ENCODE peak calls at places on chromosomes 6 and 20, in five cellular contexts. L, P, W, E and B are unnamed samples.

GRCh38 chr20:45970646-45971424 is 1.2 kb downstream of the ZNF335 start:
- DNase-seq in E (no peak), W (no peak), L (peak; percentile 19), P (peak; percentile 75), B (peak; percentile 58)

GRCh38 chr20:19737025-19737424 is 21.0 kb upstream of the RIN2 start:
- DNase-seq in E (peak; percentile 33), W (no peak), P (peak; percentile 91), L (peak; percentile 48), B (no peak)

GRCh38 chr6:113969888-113970807 is 800 bp downstream of the HDAC2 start:
- DNase-seq in L (peak; percentile 35), P (peak; percentile 72), E (peak; percentile 48), W (peak; percentile 58), B (peak; percentile 83)

GRCh38 chr20:57579331-57579897 is 18.5 kb downstream of the PCK1 start:
- DNase-seq in P (no peak), E (no peak), W (no peak), L (no peak), B (no peak)

GRCh38 chr6:74277749-74278148 is 581.7 kb downstream of the CD109 start:
- DNase-seq in W (peak; percentile 8), E (no peak), L (peak; percentile 17), P (peak; percentile 25), B (no peak)

GRCh38 chr20:60062431-60063336 is 104.5 kb downstream of the CDH26 start:
- DNase-seq in L (peak; percentile 69), W (no peak), P (peak; percentile 86), E (no peak), B (peak; percentile 35)

GRCh38 chr6:155267411-155267810 is 3.6 kb downstream of the CLDN20 start:
- DNase-seq in E (no peak), P (no peak), W (no peak), L (no peak), B (no peak)

GRCh38 chr6:5175635-5176034 is 85.1 kb downstream of the LYRM4 start:
- DNase-seq in E (no peak), L (no peak), W (no peak), P (no peak), B (no peak)

GRCh38 chr6:148343028-148343374 is 363 bp downstream of the SASH1 start:
- DNase-seq in W (no peak), E (no peak), P (no peak), L (no peak), B (peak; percentile 76)

GRCh38 chr6:121544691-121545090 is 109.2 kb downstream of the GJA1 start:
- DNase-seq in L (no peak), E (no peak), W (no peak), P (peak; percentile 41), B (no peak)

GRCh38 chr6:154481541-154482013 is 28.9 kb downstream of the CNKSR3 start:
- DNase-seq in W (no peak), L (no peak), E (no peak), P (no peak), B (no peak)

GRCh38 chr20:23651117-23651516 is 13.4 kb upstream of the CST3 start:
- DNase-seq in E (no peak), W (no peak), P (no peak), L (no peak), B (no peak)

GRCh38 chr20:36183155-36183944 is 28.8 kb downstream of the EPB41L1 start:
- DNase-seq in E (peak; percentile 97), P (no peak), L (no peak), W (no peak), B (no peak)

GRCh38 chr6:8108031-8108660 is 5.8 kb upstream of the EEF1E1 start:
- DNase-seq in L (peak; percentile 99), W (no peak), E (peak; percentile 93), P (peak; percentile 95), B (no peak)

GRCh38 chr6:32166411-32167061 is 2.1 kb downstream of the EGFL8 start:
- DNase-seq in L (no peak), P (no peak), E (no peak), W (no peak), B (peak; percentile 91)

GRCh38 chr6:107171513-107171912 is 56.2 kb upstream of the BEND3 start:
- DNase-seq in L (no peak), E (no peak), W (no peak), P (no peak), B (no peak)

GRCh38 chr6:159203304-159204005 is 34.3 kb downstream of the FNDC1 start:
- DNase-seq in E (no peak), W (no peak), P (peak; percentile 98), L (peak; percentile 89), B (no peak)

GRCh38 chr6:4085329-4085695 is 6.4 kb upstream of the FAM217A start:
- DNase-seq in E (no peak), W (no peak), P (peak; percentile 68), L (peak; percentile 72), B (no peak)

GRCh38 chr6:85642774-85643529 is at the start of gene SYNCRIP:
- DNase-seq in E (peak; percentile 95), P (peak; percentile 100), L (peak; percentile 97), W (peak; percentile 98), B (peak; percentile 99)

GRCh38 chr6:157020398-157021266 is 243.5 kb downstream of the ARID1B start:
- DNase-seq in W (no peak), P (peak; percentile 83), E (peak; percentile 51), L (peak; percentile 67), B (peak; percentile 83)

GRCh38 chr6:148835920-148836441 is 89.2 kb downstream of the UST start:
- DNase-seq in L (peak; percentile 96), W (no peak), E (no peak), P (peak; percentile 92), B (no peak)

GRCh38 chr20:45020236-45020886 is 54.0 kb downstream of the STK4 start:
- DNase-seq in E (peak; percentile 41), P (no peak), L (peak; percentile 33), W (no peak), B (no peak)

GRCh38 chr20:1423206-1423605 is 30.4 kb upstream of the FKBP1A start:
- DNase-seq in E (no peak), L (no peak), P (no peak), W (no peak), B (no peak)

GRCh38 chr6:14665827-14666724 is 548.5 kb downstream of the CD83 start:
- DNase-seq in L (peak; percentile 100), W (no peak), E (no peak), P (peak; percentile 99), B (no peak)

GRCh38 chr20:23270427-23270911 is 80.1 kb upstream of the NXT1 start:
- DNase-seq in E (peak; percentile 98), W (no peak), P (peak; percentile 22), L (peak; percentile 90), B (no peak)

GRCh38 chr6:116287668-116288282 is 8.0 kb upstream of the TSPYL1 start:
- DNase-seq in W (peak; percentile 46), E (peak; percentile 38), P (peak; percentile 72), L (peak; percentile 74), B (no peak)

GRCh38 chr6:24613361-24614047 is 32.5 kb downstream of the KIAA0319 start:
- DNase-seq in P (no peak), E (no peak), L (no peak), W (no peak), B (no peak)

GRCh38 chr20:25148181-25148981 is 47.1 kb upstream of the ENTPD6 start:
- DNase-seq in W (no peak), E (no peak), P (peak; percentile 82), L (peak; percentile 51), B (peak; percentile 64)

GRCh38 chr20:8428988-8429387 is 296.9 kb downstream of the PLCB1 start:
- DNase-seq in E (no peak), P (no peak), W (no peak), L (no peak), B (no peak)

GRCh38 chr6:139060332-139060731 is 31.8 kb downstream of the ABRACL start:
- DNase-seq in P (peak; percentile 91), E (no peak), L (peak; percentile 79), W (no peak), B (no peak)

GRCh38 chr6:168676552-168677317 is 235.8 kb downstream of the SMOC2 start:
- DNase-seq in P (no peak), E (no peak), W (no peak), L (no peak), B (no peak)

GRCh38 chr6:168675933-168676551 is 235.1 kb downstream of the SMOC2 start:
- DNase-seq in L (no peak), P (no peak), E (no peak), W (no peak), B (no peak)

GRCh38 chr6:168674595-168674994 is 233.6 kb downstream of the SMOC2 start:
- DNase-seq in E (no peak), L (no peak), P (no peak), W (no peak), B (no peak)

GRCh38 chr6:168678177-168678576 is 237.2 kb downstream of the SMOC2 start:
- DNase-seq in P (no peak), W (no peak), L (no peak), E (no peak), B (no peak)

GRCh38 chr6:168675375-168675774 is 234.4 kb downstream of the SMOC2 start:
- DNase-seq in P (no peak), W (no peak), L (no peak), E (no peak), B (no peak)
- H3K9me3 ChIP-seq in P (no peaks in the 10 kb centered on the region), W (no peaks in the 10 kb centered on the region), L (peaks cover 26% of the 10 kb centered on the region), E (no peaks in the 10 kb centered on the region), B (no peaks in the 10 kb centered on the region)

DNA sequence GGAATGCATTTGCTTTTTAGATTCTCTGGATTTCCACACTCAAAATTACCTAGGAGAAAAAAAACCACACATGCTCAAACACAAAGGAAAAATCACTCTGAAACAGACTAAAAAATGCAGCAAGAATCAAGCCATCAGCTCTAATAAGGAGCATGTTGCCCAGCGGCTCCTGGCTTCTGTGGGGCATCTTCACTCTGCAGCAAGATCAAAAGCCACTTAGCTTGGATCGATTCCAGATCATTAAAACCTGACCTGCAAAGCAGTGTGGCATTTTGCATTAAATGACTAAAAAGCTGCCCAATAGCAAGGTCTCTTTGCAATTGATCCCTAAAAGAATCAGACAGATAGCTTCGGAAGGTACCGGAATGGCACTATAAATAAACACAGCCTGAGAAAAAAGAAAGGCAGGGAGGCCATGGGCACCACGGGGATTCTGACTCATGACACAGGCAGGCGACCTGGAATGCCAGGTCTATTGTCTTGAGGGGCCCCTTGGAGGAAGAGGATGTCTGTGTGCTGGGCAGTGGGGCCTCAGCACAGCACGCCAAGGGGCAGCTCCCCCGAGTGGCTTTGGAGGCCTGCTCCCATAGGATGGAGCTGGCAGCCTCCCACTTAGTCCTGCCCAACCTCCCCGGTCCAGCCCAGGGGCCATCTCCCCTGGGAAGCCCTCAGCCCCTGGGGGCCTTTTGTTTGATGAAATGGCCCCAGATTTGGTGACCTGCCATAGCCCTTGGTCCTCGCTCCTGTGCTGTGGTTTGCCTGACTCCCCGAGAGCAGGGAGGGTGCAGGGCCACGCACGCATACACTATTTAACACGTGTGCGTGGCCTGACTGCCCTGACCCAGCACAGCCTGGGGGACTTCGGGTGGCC is 7.6 kb downstream of the LEMD2 start:
- DNase-seq in W (peak; percentile 71), L (no peak), E (no peak), P (peak; percentile 71), B (peak; percentile 93)
- H3K9ac ChIP-seq in W (no peak overlapping the region), L (no peak overlapping the region), E (no peak overlapping the region), P (peak overlapping the region; percentile 26), B (no peak overlapping the region)

DNA sequence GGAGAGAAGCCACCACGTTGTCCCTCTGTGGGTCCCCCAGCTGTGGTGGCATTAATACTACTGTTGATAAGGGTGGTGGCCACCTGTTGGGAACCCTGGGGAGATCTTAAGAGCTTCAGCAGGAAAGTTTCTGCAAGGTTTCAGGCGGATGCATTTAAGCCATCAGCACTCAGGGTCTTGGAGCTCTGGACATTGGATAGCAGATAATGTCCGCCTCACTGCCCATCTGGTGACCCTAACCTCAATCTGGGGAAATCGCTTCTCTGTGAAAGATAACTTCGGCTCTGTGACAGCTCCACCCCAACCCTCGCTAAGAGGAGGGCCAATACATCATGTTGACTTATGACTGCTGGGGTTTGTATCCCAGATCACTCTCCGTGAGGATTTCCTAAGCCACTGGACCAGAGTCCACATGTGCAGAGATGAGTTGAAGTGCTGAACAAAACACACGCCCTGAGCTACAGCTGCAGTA is 92.9 kb downstream of the FOXC1 start:
- DNase-seq in L (no peak), E (peak; percentile 84), P (no peak), W (no peak), B (no peak)
- H3K4me3 ChIP-seq in L (no peak overlapping the region), E (no peak overlapping the region), P (peak overlapping the region; percentile 56), W (no peak overlapping the region), B (no peak overlapping the region)

GRCh38 chr6:67887747-67888545 is 747.1 kb upstream of the ADGRB3 start:
- DNase-seq in W (no peak), L (no peak), P (no peak), E (no peak), B (no peak)
- H3K9me3 ChIP-seq in W (no peaks in the 10 kb centered on the region), L (peaks cover 17% of the 10 kb centered on the region), P (no peaks in the 10 kb centered on the region), E (peaks cover 60% of the 10 kb centered on the region), B (no peaks in the 10 kb centered on the region)